ENCODE peak calls at places on chromosomes 1 and 21, in nine cellular contexts. O, U, N, I, Q, Z, M, J and C are unnamed samples.

GRCh38 chr1:223153177-223154119 is 10.4 kb upstream of the TLR5 start:
- DNase-seq in M (no peak), I (peak; percentile 48), Z (no peak), U (no peak), O (no peak), N (no peak), Q (no peak), J (no peak), C (no peak)

GRCh38 chr1:91770675-91771074 is 115.3 kb downstream of the TGFBR3 start:
- DNase-seq in O (no peak), Z (no peak), J (no peak), N (no peak), Q (no peak), M (no peak), U (no peak), I (no peak), C (no peak)

GRCh38 chr1:149903836-149904491 is 4.6 kb downstream of the BOLA1 start:
- DNase-seq in Q (no peak), J (no peak), M (no peak), Z (no peak), U (no peak), I (no peak), O (no peak), N (no peak), C (no peak)

GRCh38 chr1:113786055-113786454 is 26.2 kb downstream of the RSBN1 start:
- DNase-seq in Q (no peak), N (no peak), O (no peak), M (no peak), I (no peak), U (no peak), Z (no peak), J (no peak), C (no peak)

GRCh38 chr21:21851657-21852056 is 853.4 kb downstream of the NCAM2 start:
- DNase-seq in Z (no peak), N (no peak), O (no peak), U (no peak), Q (no peak), M (no peak), I (no peak), J (no peak), C (no peak)

GRCh38 chr1:20248954-20249612 is 41.6 kb upstream of the VWA5B1 start:
- DNase-seq in Q (peak; percentile 5), J (no peak), Z (no peak), M (no peak), O (no peak), N (no peak), I (no peak), U (no peak), C (no peak)

GRCh38 chr1:171800342-171800741 is 18.9 kb downstream of the METTL13 start:
- DNase-seq in O (no peak), I (no peak), Z (no peak), U (no peak), Q (no peak), J (no peak), M (no peak), N (no peak), C (no peak)

GRCh38 chr1:6614019-6614952 is 755 bp downstream of the PHF13 start:
- DNase-seq in I (no peak), U (peak; percentile 55), Q (peak; percentile 51), N (no peak), O (peak; percentile 47), J (no peak), M (peak; percentile 68), Z (no peak), C (no peak)

GRCh38 chr1:31843506-31843905 is 27.7 kb upstream of the SPOCD1 start:
- DNase-seq in M (peak; percentile 95), N (peak; percentile 95), J (no peak), U (no peak), O (no peak), Z (peak; percentile 66), I (no peak), Q (no peak), C (peak; percentile 77)

GRCh38 chr1:154154534-154155181 is at the start of gene NUP210L:
- DNase-seq in M (no peak), J (no peak), N (no peak), Q (no peak), Z (no peak), I (no peak), O (no peak), U (no peak), C (no peak)

GRCh38 chr1:109197163-109198042 is 16.3 kb upstream of the SARS1 start:
- DNase-seq in O (no peak), J (no peak), Q (no peak), I (peak; percentile 95), N (peak; percentile 97), M (peak; percentile 96), U (no peak), Z (no peak), C (peak; percentile 78)

GRCh38 chr1:212760126-212760823 is 31.3 kb downstream of the NSL1 start:
- DNase-seq in Z (no peak), Q (peak; percentile 27), I (no peak), U (peak; percentile 45), M (no peak), O (peak; percentile 21), N (no peak), J (no peak), C (no peak)

GRCh38 chr1:228031276-228031995 is 24.6 kb downstream of the WNT3A start:
- DNase-seq in O (no peak), M (no peak), N (no peak), Z (no peak), Q (no peak), J (peak; percentile 61), U (no peak), I (no peak), C (no peak)

GRCh38 chr1:246689409-246689997 is 34.7 kb upstream of the SCCPDH start:
- DNase-seq in O (no peak), N (peak; percentile 39), Q (no peak), Z (peak; percentile 81), J (no peak), M (peak; percentile 91), I (peak; percentile 76), U (peak; percentile 1), C (peak; percentile 88)

GRCh38 chr1:23537296-23537993 is 6.4 kb upstream of the E2F2 start:
- DNase-seq in I (no peak), M (no peak), Q (no peak), J (no peak), O (no peak), Z (no peak), N (no peak), U (no peak), C (no peak)

GRCh38 chr1:202144510-202145324 is at the start of gene ARL8A:
- DNase-seq in Z (peak; percentile 45), M (peak; percentile 76), O (peak; percentile 55), N (no peak), J (no peak), U (peak; percentile 62), I (peak; percentile 37), Q (peak; percentile 57), C (peak; percentile 62)

GRCh38 chr1:55481634-55482033 is 266.5 kb upstream of the USP24 start:
- DNase-seq in J (no peak), Q (no peak), M (peak; percentile 43), I (no peak), O (no peak), U (no peak), Z (no peak), N (no peak), C (no peak)

GRCh38 chr1:11967028-11967547 is 13.2 kb upstream of the MFN2 start:
- DNase-seq in M (peak; percentile 40), N (no peak), Z (peak; percentile 51), O (no peak), J (no peak), U (no peak), I (no peak), Q (no peak), C (peak; percentile 33)

GRCh38 chr1:66831529-66832239 is 30.6 kb upstream of the INSL5 start:
- DNase-seq in O (no peak), Q (no peak), J (no peak), M (no peak), U (no peak), Z (no peak), N (no peak), I (no peak), C (no peak)

GRCh38 chr1:246579818-246580217 is 13.6 kb downstream of the CNST start:
- DNase-seq in N (peak; percentile 35), U (no peak), Q (no peak), M (peak; percentile 8), Z (no peak), I (no peak), O (no peak), J (no peak), C (no peak)

GRCh38 chr1:5730272-5731109 is 261.7 kb downstream of the NPHP4 start:
- DNase-seq in I (no peak), Q (no peak), U (no peak), Z (no peak), M (no peak), O (no peak), J (no peak), N (no peak), C (no peak)

GRCh38 chr1:63731117-63732043 is 42.4 kb upstream of the ROR1 start:
- DNase-seq in Z (no peak), O (no peak), J (no peak), I (peak; percentile 98), Q (no peak), U (no peak), N (peak; percentile 92), M (peak; percentile 85), C (peak; percentile 47)

GRCh38 chr21:42319368-42319767 is 4.2 kb upstream of the TFF3 start:
- DNase-seq in N (no peak), M (no peak), I (peak; percentile 28), O (no peak), Z (no peak), J (no peak), Q (no peak), U (no peak), C (no peak)

GRCh38 chr1:245609354-245609753 is 454.6 kb downstream of the KIF26B start:
- DNase-seq in Z (no peak), O (no peak), J (no peak), N (no peak), I (peak; percentile 36), U (no peak), Q (no peak), M (no peak), C (no peak)

GRCh38 chr1:27405074-27405473 is 12.7 kb downstream of the GPR3 start:
- DNase-seq in O (no peak), U (no peak), N (no peak), Q (no peak), Z (no peak), M (peak; percentile 67), J (no peak), I (no peak), C (no peak)

GRCh38 chr1:225454733-225455132 is 26.9 kb upstream of the LBR start:
- DNase-seq in U (peak; percentile 56), O (no peak), Q (peak; percentile 62), Z (peak; percentile 31), J (no peak), I (peak; percentile 63), M (peak; percentile 92), N (peak; percentile 72), C (peak; percentile 77)

GRCh38 chr1:102089791-102090190 is 93.1 kb upstream of the OLFM3 start:
- DNase-seq in I (no peak), N (no peak), J (no peak), U (no peak), O (no peak), M (no peak), Z (no peak), Q (no peak), C (no peak)

GRCh38 chr1:30919025-30919881 is 10.7 kb upstream of the SDC3 start:
- DNase-seq in Z (peak; percentile 32), M (no peak), J (peak; percentile 35), U (no peak), O (no peak), I (no peak), Q (no peak), N (no peak), C (no peak)

GRCh38 chr1:217134857-217135568 is 411.8 kb upstream of the ESRRG start:
- DNase-seq in Q (no peak), U (no peak), O (no peak), M (no peak), I (no peak), Z (no peak), J (no peak), N (no peak), C (no peak)

GRCh38 chr1:246753670-246754535 is 29.7 kb downstream of the SCCPDH start:
- DNase-seq in M (peak; percentile 69), N (peak; percentile 28), J (no peak), Z (peak; percentile 16), Q (peak; percentile 57), O (peak; percentile 34), I (peak; percentile 61), U (peak; percentile 38), C (peak; percentile 20)

GRCh38 chr1:183029591-183030000 is 6.4 kb downstream of the LAMC1 start:
- DNase-seq in N (no peak), Q (no peak), J (no peak), Z (no peak), O (no peak), M (peak; percentile 64), I (peak; percentile 69), U (no peak), C (no peak)